ENCODE peak calls at places on chromosomes 11 and 22, in nine cellular contexts. B, P, K, O, U, R, C, A and G are unnamed samples.

GRCh38 chr11:28114116-28114515 is 5.9 kb downstream of the METTL15 start:
- DNase-seq in K (no peak), B (no peak), A (no peak), P (no peak), U (no peak), O (no peak), C (no peak), R (no peak), G (no peak)

GRCh38 chr11:126293726-126294125 is 10.1 kb upstream of the DCPS start:
- DNase-seq in A (no peak), B (no peak), P (no peak), K (no peak), O (no peak), U (no peak), R (no peak), C (no peak), G (no peak)

GRCh38 chr22:36377022-36377631 is 10.6 kb downstream of the MYH9 start:
- DNase-seq in R (no peak), P (no peak), B (no peak), U (no peak), A (no peak), O (peak; percentile 74), C (no peak), K (no peak), G (no peak)

GRCh38 chr11:83195176-83195531 is 1.6 kb downstream of the ANKRD42 start:
- DNase-seq in P (no peak), U (peak; percentile 28), A (no peak), K (no peak), O (no peak), B (no peak), R (no peak), C (no peak), G (no peak)

GRCh38 chr22:40300884-40301672 is 45.2 kb upstream of the ADSL start:
- DNase-seq in B (no peak), R (no peak), P (no peak), U (no peak), C (no peak), K (no peak), O (peak; percentile 62), A (no peak), G (no peak)

GRCh38 chr11:18754308-18754707 is 28.3 kb upstream of the IGSF22 start:
- DNase-seq in U (peak; percentile 29), B (no peak), R (no peak), C (no peak), O (no peak), K (peak; percentile 20), P (no peak), A (peak; percentile 7), G (no peak)

GRCh38 chr11:111081021-111081511 is 164.5 kb upstream of the POU2AF2 start:
- DNase-seq in P (no peak), K (no peak), C (no peak), B (no peak), R (no peak), U (no peak), A (peak; percentile 21), O (no peak), G (no peak)

GRCh38 chr11:92893276-92893675 is 76.2 kb upstream of the MTNR1B start:
- DNase-seq in O (no peak), R (no peak), C (no peak), K (no peak), B (no peak), P (no peak), A (peak; percentile 13), U (no peak), G (no peak)

GRCh38 chr11:62273284-62273683 is 3.3 kb downstream of the SCGB2A2 start:
- DNase-seq in P (no peak), B (no peak), K (no peak), U (no peak), R (no peak), C (no peak), A (no peak), O (no peak), G (no peak)

GRCh38 chr22:50403701-50404101 is 60.6 kb downstream of the PPP6R2 start:
- DNase-seq in C (no peak), P (no peak), R (no peak), O (no peak), U (no peak), B (peak; percentile 61), K (no peak), A (no peak), G (peak; percentile 34)

GRCh38 chr11:30196400-30197206 is 34.2 kb upstream of the FSHB start:
- DNase-seq in A (peak; percentile 45), P (peak; percentile 83), R (no peak), K (peak; percentile 53), O (peak; percentile 20), U (peak; percentile 5), C (peak; percentile 29), B (peak; percentile 80), G (peak; percentile 66)
- TF ChIP-seq CTCF in A (peak; percentile 86), P (peak; percentile 33), R (peak; percentile 57), K (peak; percentile 96), O (peak; percentile 92), U (peak; percentile 57), C (peak; percentile 95), B (peak; percentile 69), G (peak; percentile 69)

DNA sequence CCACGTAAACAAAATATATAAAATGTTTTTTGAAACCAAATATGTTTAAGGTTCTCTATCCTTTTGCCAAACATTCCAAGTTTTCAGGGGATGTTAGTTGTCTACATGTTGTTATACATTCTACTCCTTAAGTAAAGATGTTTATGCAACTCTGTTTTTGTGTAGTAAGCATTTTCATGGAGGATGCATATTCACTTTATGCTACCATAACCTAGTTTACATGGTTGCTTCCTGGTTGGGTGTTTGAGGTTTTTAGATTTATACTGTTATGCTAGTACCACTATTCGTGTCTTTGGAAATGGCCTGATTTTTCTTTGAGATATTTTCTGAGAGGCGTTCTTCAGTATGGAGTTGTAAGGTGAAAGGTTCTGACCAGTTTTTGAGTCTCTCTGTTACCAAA is 131.1 kb upstream of the SORL1-AS1 start:
- DNase-seq in R (no peak), O (no peak), U (no peak), B (no peak), C (no peak), K (no peak), P (no peak), A (no peak), G (no peak)
- TF ChIP-seq CTCF in R (no peak), O (no peak), U (no peak), B (no peak), C (no peak), K (no peak), P (no peak), A (no peak), G (no peak)

GRCh38 chr11:15824060-15824459 is 532.3 kb downstream of the SOX6 start:
- DNase-seq in P (no peak), R (no peak), B (no peak), U (no peak), K (no peak), C (no peak), O (no peak), A (no peak), G (no peak)
- TF ChIP-seq CTCF in P (no peak), R (no peak), B (no peak), U (no peak), K (no peak), C (no peak), O (no peak), A (no peak), G (no peak)

GRCh38 chr11:34264266-34265110 is 93.3 kb downstream of the ABTB2 start:
- DNase-seq in C (no peak), U (no peak), R (no peak), B (no peak), A (no peak), P (no peak), O (no peak), K (no peak), G (no peak)

GRCh38 chr11:34261095-34261494 is 96.7 kb downstream of the ABTB2 start:
- DNase-seq in R (no peak), C (no peak), A (no peak), K (no peak), P (no peak), O (no peak), B (no peak), U (no peak), G (no peak)

GRCh38 chr11:34261820-34262219 is 96.0 kb downstream of the ABTB2 start:
- DNase-seq in A (no peak), K (no peak), O (no peak), R (no peak), P (no peak), C (no peak), B (no peak), U (no peak), G (no peak)

GRCh38 chr11:34262601-34263081 is 95.2 kb downstream of the ABTB2 start:
- DNase-seq in C (no peak), U (no peak), P (no peak), R (no peak), B (no peak), O (no peak), K (no peak), A (no peak), G (no peak)

GRCh38 chr11:34263462-34264186 is 94.2 kb downstream of the ABTB2 start:
- DNase-seq in B (peak; percentile 84), C (peak; percentile 78), P (no peak), K (peak; percentile 19), R (peak; percentile 35), U (peak; percentile 62), A (peak; percentile 92), O (no peak), G (peak; percentile 88)
- TF ChIP-seq CTCF in B (no peak), C (no peak), P (no peak), K (no peak), R (no peak), U (no peak), A (no peak), O (no peak), G (no peak)

GRCh38 chr22:47125603-47126002 is 363.2 kb downstream of the TBC1D22A start:
- DNase-seq in C (no peak), O (no peak), B (no peak), P (no peak), K (no peak), R (no peak), A (no peak), U (peak; percentile 28), G (no peak)
- TF ChIP-seq CTCF in C (peak; percentile 14), O (no peak), B (no peak), P (no peak), K (peak; percentile 61), R (peak; percentile 33), A (peak; percentile 23), U (peak; percentile 24), G (no peak)

DNA sequence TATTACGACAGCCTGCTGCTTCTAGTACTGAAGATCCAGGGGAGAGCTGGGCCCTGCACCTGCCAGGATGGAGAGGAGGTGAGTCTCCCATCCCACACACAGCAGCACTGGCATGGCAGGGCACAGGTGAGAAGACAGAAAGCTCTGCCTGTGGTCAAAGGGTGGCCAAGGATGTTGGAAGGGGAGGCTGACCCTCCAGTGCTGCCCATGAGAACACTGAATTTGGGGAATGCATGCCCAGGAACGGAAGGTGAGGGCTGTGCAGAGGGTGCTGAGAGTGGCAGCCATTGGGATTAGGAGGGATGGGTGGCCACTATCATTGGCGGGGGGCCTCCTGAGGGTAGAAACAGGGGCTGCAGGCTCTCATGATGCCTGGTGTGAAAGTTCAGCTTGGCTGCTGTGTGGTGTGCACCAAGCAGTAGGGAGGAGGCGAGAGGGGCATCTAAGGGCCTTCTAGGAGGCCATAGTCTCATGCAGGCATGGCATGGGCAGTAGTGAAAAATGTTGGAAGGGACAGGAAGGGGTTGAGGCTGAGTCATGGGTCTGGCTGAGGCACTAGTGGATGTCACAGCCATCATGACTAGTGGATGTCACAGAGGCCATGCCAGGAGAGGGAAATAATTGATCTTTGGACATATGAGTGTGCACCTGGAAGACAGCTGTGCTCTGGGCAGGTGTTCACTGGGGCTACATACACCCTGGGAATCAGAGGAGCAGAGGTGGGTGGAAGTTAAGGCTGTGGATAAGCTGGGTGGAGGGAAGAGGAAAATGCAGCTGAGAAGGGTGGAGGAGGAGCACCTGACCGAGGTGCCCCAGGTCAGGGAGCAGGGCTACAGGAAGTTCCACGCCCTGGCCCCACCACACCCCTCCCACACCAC is 2.5 kb upstream of the LRRC74B start:
- DNase-seq in R (no peak), U (no peak), A (no peak), P (no peak), C (no peak), K (no peak), O (no peak), B (no peak), G (no peak)
- TF ChIP-seq CTCF in R (no peak), U (no peak), A (no peak), P (no peak), C (no peak), K (no peak), O (no peak), B (no peak), G (no peak)